ENCODE peak calls at places on chromosomes 13 and 19, in six cellular contexts. S is SK-MEL-5; Q is posterior cingulate gyrus; E is effector CD4-positive, alpha-beta T cell; B is MM.1S; N is dorsolateral prefrontal cortex. M is an unnamed sample.

GRCh38 chr19:43688059-43688763 is 18.2 kb upstream of the PLAUR start:
- DNase-seq in S (no peak), Q (no peak), E (no peak), B (no peak), N (no peak), M (no peak)

GRCh38 chr19:41535029-41535622 is 40.8 kb upstream of the CEACAM21 start:
- DNase-seq in S (peak), Q (no peak), E (no peak), B (peak), N (no peak), M (peak)

GRCh38 chr13:37657134-37657533 is 58.6 kb upstream of the POSTN start:
- DNase-seq in S (no peak), Q (no peak), E (no peak), B (no peak), N (no peak), M (peak)

GRCh38 chr13:60398949-60399589 is 2.0 kb downstream of the TDRD3 start:
- DNase-seq in S (no peak), Q (no peak), E (no peak), B (no peak), N (no peak), M (peak)

GRCh38 chr13:101649490-101650126 is 197.1 kb downstream of the ITGBL1 start:
- DNase-seq in S (no peak), Q (no peak), E (no peak), B (no peak), N (no peak), M (no peak)

GRCh38 chr13:83865161-83866137 is 16.8 kb downstream of the SLITRK1 start:
- DNase-seq in S (no peak), Q (no peak), E (no peak), B (no peak), N (no peak), M (no peak)

GRCh38 chr19:18591735-18592385 is 3.3 kb downstream of the REX1BD start:
- DNase-seq in S (no peak), Q (no peak), E (no peak), B (no peak), N (no peak), M (no peak)

GRCh38 chr19:2691951-2692350 is 10.5 kb downstream of the GNG7 start:
- DNase-seq in S (peak), Q (peak), E (no peak), B (no peak), N (peak), M (no peak)

GRCh38 chr13:43484432-43485225 is 302.1 kb downstream of the ENOX1 start:
- DNase-seq in S (peak), Q (no peak), E (no peak), B (no peak), N (no peak), M (no peak)

GRCh38 chr19:13849991-13850909 is 26.7 kb upstream of the NANOS3 start:
- DNase-seq in S (peak), Q (peak), E (peak), B (peak), N (peak), M (peak)

GRCh38 chr13:65264066-65264465 is 1966.1 kb downstream of the PCDH9 start:
- DNase-seq in S (no peak), Q (peak), E (no peak), B (no peak), N (no peak), M (no peak)

GRCh38 chr13:44364019-44364418 is 9.6 kb upstream of the SERP2 start:
- DNase-seq in S (no peak), Q (no peak), E (no peak), B (no peak), N (no peak), M (no peak)

GRCh38 chr19:32453736-32454135 is 48.2 kb downstream of the DPY19L3 start:
- DNase-seq in S (no peak), Q (no peak), E (no peak), B (no peak), N (no peak), M (peak)

GRCh38 chr13:44015133-44015532 is 135.4 kb downstream of the LACC1 start:
- DNase-seq in S (no peak), Q (no peak), E (no peak), B (no peak), N (no peak), M (no peak)

GRCh38 chr13:113445791-113446487 is 7.3 kb downstream of the ADPRHL1 start:
- DNase-seq in S (no peak), Q (no peak), E (no peak), B (no peak), N (peak), M (no peak)

GRCh38 chr13:23599083-23599925 is 29.1 kb downstream of the TNFRSF19 start:
- DNase-seq in S (no peak), Q (no peak), E (no peak), B (no peak), N (no peak), M (no peak)

GRCh38 chr13:94389544-94390351 is 89.7 kb downstream of the DCT start:
- DNase-seq in S (peak), Q (no peak), E (no peak), B (no peak), N (no peak), M (no peak)

GRCh38 chr13:44402902-44403719 is 29.5 kb downstream of the SERP2 start:
- DNase-seq in S (no peak), Q (peak), E (no peak), B (no peak), N (no peak), M (no peak)

GRCh38 chr13:40993119-40993518 is 26.0 kb downstream of the ELF1 start:
- DNase-seq in S (no peak), Q (no peak), E (no peak), B (peak), N (no peak), M (no peak)

GRCh38 chr19:6260912-6261636 is 18.7 kb downstream of the MLLT1 start:
- DNase-seq in S (peak), Q (no peak), E (no peak), B (no peak), N (no peak), M (peak)

GRCh38 chr13:40132249-40132648 is 476.8 kb downstream of the COG6 start:
- DNase-seq in S (no peak), Q (no peak), E (no peak), B (no peak), N (no peak), M (no peak)

GRCh38 chr19:37564624-37565369 is 29.8 kb downstream of the ZNF571 start:
- DNase-seq in S (no peak), Q (no peak), E (no peak), B (no peak), N (no peak), M (peak)

GRCh38 chr19:55340144-55340783 is 588 bp downstream of the KMT5C start:
- DNase-seq in S (no peak), Q (no peak), E (no peak), B (peak), N (no peak), M (no peak)

GRCh38 chr19:403221-404036 is 5.5 kb downstream of the C2CD4C start:
- DNase-seq in S (no peak), Q (peak), E (no peak), B (no peak), N (peak), M (no peak)

GRCh38 chr13:89514534-89515312 is 1832.8 kb upstream of the MIR17HG start:
- DNase-seq in S (peak), Q (no peak), E (no peak), B (no peak), N (no peak), M (peak)

GRCh38 chr19:48355555-48355954 is 8.2 kb downstream of the TMEM143 start:
- DNase-seq in S (no peak), Q (no peak), E (no peak), B (no peak), N (no peak), M (no peak)

GRCh38 chr13:37526710-37527446 is 71.7 kb downstream of the POSTN start:
- DNase-seq in S (no peak), Q (no peak), E (no peak), B (no peak), N (no peak), M (no peak)

GRCh38 chr13:110349239-110349638 is 42.2 kb downstream of the COL4A2 start:
- DNase-seq in S (no peak), Q (no peak), E (no peak), B (no peak), N (no peak), M (no peak)

GRCh38 chr19:38035515-38036495 is 128.8 kb downstream of the SIPA1L3 start:
- DNase-seq in S (no peak), Q (no peak), E (no peak), B (no peak), N (no peak), M (no peak)

GRCh38 chr13:45416521-45417125 is 1.6 kb downstream of the SLC25A30 start:
- DNase-seq in S (no peak), Q (no peak), E (no peak), B (no peak), N (no peak), M (peak)

GRCh38 chr13:93673885-93674284 is 447.3 kb downstream of the GPC6 start:
- DNase-seq in S (no peak), Q (no peak), E (no peak), B (no peak), N (no peak), M (no peak)

GRCh38 chr13:24651718-24652345 is 28.4 kb upstream of the ATP12A start:
- DNase-seq in S (no peak), Q (no peak), E (no peak), B (no peak), N (no peak), M (no peak)

M was measured in endothelial cell of umbilical vein.